ENCODE peak calls at places on chromosomes 2 and 18, in four cellular contexts. W, K, Y and B are unnamed samples.

GRCh38 chr2:118322381-118322780 is 234.1 kb downstream of the INSIG2 start:
- DNase-seq in W (no peak), K (no peak), Y (no peak), B (no peak)

GRCh38 chr18:7133181-7133580 is 15.6 kb upstream of the LAMA1 start:
- DNase-seq in K (no peak), Y (no peak), W (no peak), B (no peak)

GRCh38 chr2:69138247-69138754 is 125.3 kb downstream of the ANTXR1 start:
- DNase-seq in Y (no peak), W (no peak), K (no peak), B (peak)

GRCh38 chr2:18889565-18890332 is 300.4 kb upstream of the NT5C1B start:
- DNase-seq in Y (peak), W (no peak), K (no peak), B (no peak)

GRCh38 chr18:3207565-3207964 is 12.2 kb downstream of the MYOM1 start:
- DNase-seq in K (no peak), W (no peak), Y (no peak), B (peak)

GRCh38 chr2:143241403-143242088 is 112.3 kb downstream of the ARHGAP15 start:
- DNase-seq in Y (no peak), K (no peak), W (no peak), B (no peak)

GRCh38 chr18:44564922-44565321 is 115.8 kb upstream of the SETBP1 start:
- DNase-seq in W (no peak), Y (no peak), K (no peak), B (no peak)

GRCh38 chr2:224038049-224038829 is 847 bp downstream of the SERPINE2 start:
- DNase-seq in K (peak), Y (no peak), W (no peak), B (peak)

GRCh38 chr2:15582153-15582552 is 9.5 kb upstream of the DDX1 start:
- DNase-seq in W (no peak), Y (no peak), K (no peak), B (no peak)

GRCh38 chr18:24632158-24632988 is 171.9 kb downstream of the HRH4 start:
- DNase-seq in W (no peak), Y (no peak), K (no peak), B (no peak)

GRCh38 chr18:47054369-47054768 is 18.9 kb upstream of the ELOA2 start:
- DNase-seq in Y (no peak), K (no peak), W (no peak), B (no peak)

GRCh38 chr2:70688427-70688826 is 79.6 kb downstream of the ADD2 start:
- DNase-seq in K (no peak), W (no peak), Y (no peak), B (no peak)

GRCh38 chr2:54618646-54619565 is 104.6 kb upstream of the EML6 start:
- DNase-seq in W (no peak), Y (no peak), K (no peak), B (no peak)

GRCh38 chr2:187470698-187471097 is 22.6 kb upstream of the CALCRL start:
- DNase-seq in W (no peak), K (no peak), Y (no peak), B (no peak)

GRCh38 chr2:10934308-10934978 is 22.7 kb downstream of the KCNF1 start:
- DNase-seq in Y (no peak), W (no peak), K (no peak), B (no peak)

GRCh38 chr2:38574278-38574677 is 28.4 kb downstream of the HNRNPLL start:
- DNase-seq in Y (no peak), W (no peak), K (no peak), B (no peak)